ENCODE peak calls at places on chromosomes 11 and 22, in six cellular contexts. One of them, this sample, is unnamed.

GRCh38 chr22:45263790-45264269 is 20.9 kb upstream of the UPK3A start:
- DNase-seq in H4: peak; percentile 76
- DNase-seq in non-pigmented ciliary epithelial cell: peak; percentile 22
- DNase-seq in omental fat pad: no peak
- DNase-seq in SJSA1: peak; percentile 61
- DNase-seq in prostate gland: peak; percentile 77
- DNase-seq in this sample: peak; percentile 75

GRCh38 chr11:1121343-1122331 is 36.1 kb upstream of the MUC5AC start:
- DNase-seq in H4: no peak
- DNase-seq in SJSA1: no peak
- DNase-seq in non-pigmented ciliary epithelial cell: no peak
- DNase-seq in omental fat pad: peak; percentile 13
- DNase-seq in prostate gland: no peak
- DNase-seq in this sample: no peak

GRCh38 chr22:44363214-44363979 is 50.6 kb upstream of the SHISAL1 start:
- DNase-seq in prostate gland: no peak
- DNase-seq in H4: peak; percentile 96
- DNase-seq in non-pigmented ciliary epithelial cell: no peak
- DNase-seq in SJSA1: peak; percentile 99
- DNase-seq in omental fat pad: peak; percentile 79
- DNase-seq in this sample: peak; percentile 85

GRCh38 chr11:61128947-61129346 is 26.7 kb downstream of the CD5 start:
- DNase-seq in non-pigmented ciliary epithelial cell: no peak
- DNase-seq in prostate gland: no peak
- DNase-seq in omental fat pad: no peak
- DNase-seq in SJSA1: no peak
- DNase-seq in H4: no peak
- DNase-seq in this sample: no peak

GRCh38 chr11:27234043-27234668 is 128.9 kb downstream of the CCDC34 start:
- DNase-seq in H4: peak; percentile 97
- DNase-seq in omental fat pad: no peak
- DNase-seq in prostate gland: no peak
- DNase-seq in SJSA1: peak; percentile 79
- DNase-seq in non-pigmented ciliary epithelial cell: peak; percentile 95
- DNase-seq in this sample: no peak

GRCh38 chr22:37062657-37063381 is 11.3 kb downstream of the KCTD17 start:
- DNase-seq in omental fat pad: no peak
- DNase-seq in H4: no peak
- DNase-seq in SJSA1: no peak
- DNase-seq in prostate gland: no peak
- DNase-seq in non-pigmented ciliary epithelial cell: no peak
- DNase-seq in this sample: no peak

GRCh38 chr11:36012410-36012809 is 68.5 kb downstream of the LDLRAD3 start:
- DNase-seq in H4: no peak
- DNase-seq in SJSA1: no peak
- DNase-seq in omental fat pad: no peak
- DNase-seq in non-pigmented ciliary epithelial cell: no peak
- DNase-seq in prostate gland: no peak
- DNase-seq in this sample: no peak

GRCh38 chr22:44569516-44569915 is 71.5 kb upstream of the RTL6 start:
- DNase-seq in prostate gland: no peak
- DNase-seq in H4: no peak
- DNase-seq in omental fat pad: peak; percentile 20
- DNase-seq in non-pigmented ciliary epithelial cell: no peak
- DNase-seq in SJSA1: no peak
- DNase-seq in this sample: no peak

GRCh38 chr11:112212290-112212689 is 13.9 kb upstream of the PTS start:
- DNase-seq in SJSA1: no peak
- DNase-seq in omental fat pad: no peak
- DNase-seq in non-pigmented ciliary epithelial cell: no peak
- DNase-seq in prostate gland: no peak
- DNase-seq in H4: no peak
- DNase-seq in this sample: no peak

GRCh38 chr22:41197046-41197807 is 7.9 kb upstream of the L3MBTL2 start:
- DNase-seq in SJSA1: peak; percentile 84
- DNase-seq in non-pigmented ciliary epithelial cell: no peak
- DNase-seq in omental fat pad: peak; percentile 57
- DNase-seq in H4: peak; percentile 42
- DNase-seq in prostate gland: peak; percentile 75
- DNase-seq in this sample: peak; percentile 79

GRCh38 chr11:17548444-17548843 is 1.4 kb downstream of the OTOG start:
- DNase-seq in H4: no peak
- DNase-seq in prostate gland: no peak
- DNase-seq in SJSA1: no peak
- DNase-seq in omental fat pad: no peak
- DNase-seq in non-pigmented ciliary epithelial cell: no peak
- DNase-seq in this sample: no peak

GRCh38 chr11:22792497-22792896 is 37.1 kb downstream of the SVIP start:
- DNase-seq in non-pigmented ciliary epithelial cell: peak; percentile 46
- DNase-seq in omental fat pad: no peak
- DNase-seq in SJSA1: peak; percentile 82
- DNase-seq in prostate gland: no peak
- DNase-seq in H4: peak; percentile 79
- DNase-seq in this sample: peak; percentile 19

GRCh38 chr11:43493431-43493830 is 134.7 kb downstream of the TTC17 start:
- DNase-seq in prostate gland: no peak
- DNase-seq in SJSA1: no peak
- DNase-seq in non-pigmented ciliary epithelial cell: no peak
- DNase-seq in H4: no peak
- DNase-seq in omental fat pad: no peak
- DNase-seq in this sample: no peak

GRCh38 chr22:40323681-40324083 is 22.6 kb upstream of the ADSL start:
- DNase-seq in non-pigmented ciliary epithelial cell: no peak
- DNase-seq in H4: no peak
- DNase-seq in SJSA1: no peak
- DNase-seq in prostate gland: no peak
- DNase-seq in omental fat pad: no peak
- DNase-seq in this sample: peak; percentile 37

GRCh38 chr11:60768202-60768601 is 11.5 kb downstream of the MS4A15 start:
- DNase-seq in H4: no peak
- DNase-seq in omental fat pad: no peak
- DNase-seq in non-pigmented ciliary epithelial cell: no peak
- DNase-seq in prostate gland: no peak
- DNase-seq in SJSA1: no peak
- DNase-seq in this sample: no peak

GRCh38 chr11:72754149-72754543 is 1.9 kb upstream of the ARAP1 start:
- DNase-seq in SJSA1: no peak
- DNase-seq in non-pigmented ciliary epithelial cell: no peak
- DNase-seq in prostate gland: no peak
- DNase-seq in omental fat pad: no peak
- DNase-seq in H4: no peak
- DNase-seq in this sample: no peak

GRCh38 chr22:42353883-42354727 is 78.1 kb downstream of the NFAM1 start:
- DNase-seq in non-pigmented ciliary epithelial cell: no peak
- DNase-seq in H4: peak; percentile 36
- DNase-seq in prostate gland: no peak
- DNase-seq in omental fat pad: no peak
- DNase-seq in SJSA1: no peak
- DNase-seq in this sample: no peak

GRCh38 chr11:34525887-34526657 is 12.5 kb upstream of the ELF5 start:
- DNase-seq in omental fat pad: no peak
- DNase-seq in H4: no peak
- DNase-seq in prostate gland: no peak
- DNase-seq in SJSA1: no peak
- DNase-seq in non-pigmented ciliary epithelial cell: no peak
- DNase-seq in this sample: no peak

This sample was measured in mucosa of gallbladder.